ENCODE peak calls at places on chromosomes 13 and 19, in ten cellular contexts. One of them, this sample, is unnamed.

GRCh38 chr19:32203161-32203560 is 142.2 kb upstream of the ZNF507 start:
- DNase-seq in cardiac muscle cell: no peak
- DNase-seq in thoracic aorta: no peak
- DNase-seq in adrenal gland: no peak
- DNase-seq in psoas muscle: no peak
- DNase-seq in cardiac fibroblast: no peak
- DNase-seq in heart right ventricle: no peak
- DNase-seq in AG04450: no peak
- DNase-seq in sigmoid colon: no peak
- DNase-seq in heart left ventricle: no peak
- DNase-seq in this sample: no peak

GRCh38 chr13:112176746-112177119 is 109.8 kb downstream of the SOX1 start:
- DNase-seq in cardiac muscle cell: no peak
- DNase-seq in thoracic aorta: no peak
- DNase-seq in adrenal gland: no peak
- DNase-seq in psoas muscle: no peak
- DNase-seq in cardiac fibroblast: no peak
- DNase-seq in heart right ventricle: no peak
- DNase-seq in AG04450: no peak
- DNase-seq in sigmoid colon: no peak
- DNase-seq in heart left ventricle: no peak
- DNase-seq in this sample: no peak

GRCh38 chr13:79226938-79227337 is 179.1 kb downstream of the RBM26 start:
- DNase-seq in cardiac muscle cell: no peak
- DNase-seq in thoracic aorta: no peak
- DNase-seq in adrenal gland: no peak
- DNase-seq in psoas muscle: no peak
- DNase-seq in cardiac fibroblast: no peak
- DNase-seq in heart right ventricle: no peak
- DNase-seq in AG04450: no peak
- DNase-seq in sigmoid colon: no peak
- DNase-seq in heart left ventricle: no peak
- DNase-seq in this sample: no peak

GRCh38 chr13:39245688-39246087 is 207.4 kb downstream of the NHLRC3 start:
- DNase-seq in cardiac muscle cell: no peak
- DNase-seq in thoracic aorta: no peak
- DNase-seq in adrenal gland: no peak
- DNase-seq in psoas muscle: no peak
- DNase-seq in cardiac fibroblast: no peak
- DNase-seq in heart right ventricle: no peak
- DNase-seq in AG04450: no peak
- DNase-seq in sigmoid colon: no peak
- DNase-seq in heart left ventricle: no peak
- DNase-seq in this sample: no peak

GRCh38 chr19:48713041-48713863 is 6.3 kb downstream of the MAMSTR start:
- DNase-seq in cardiac muscle cell: no peak
- DNase-seq in thoracic aorta: no peak
- DNase-seq in adrenal gland: no peak
- DNase-seq in psoas muscle: peak
- DNase-seq in cardiac fibroblast: peak
- DNase-seq in heart right ventricle: no peak
- DNase-seq in AG04450: no peak
- DNase-seq in sigmoid colon: no peak
- DNase-seq in heart left ventricle: no peak
- DNase-seq in this sample: no peak

GRCh38 chr19:10085641-10086031 is 481 bp upstream of the SHFL start:
- DNase-seq in cardiac muscle cell: no peak
- DNase-seq in thoracic aorta: no peak
- DNase-seq in adrenal gland: no peak
- DNase-seq in psoas muscle: no peak
- DNase-seq in cardiac fibroblast: no peak
- DNase-seq in heart right ventricle: no peak
- DNase-seq in AG04450: no peak
- DNase-seq in sigmoid colon: no peak
- DNase-seq in heart left ventricle: no peak
- DNase-seq in this sample: no peak

GRCh38 chr13:21458816-21459701 is at the start of gene ZDHHC20:
- DNase-seq in cardiac muscle cell: peak
- DNase-seq in thoracic aorta: peak
- DNase-seq in adrenal gland: peak
- DNase-seq in psoas muscle: peak
- DNase-seq in cardiac fibroblast: peak
- DNase-seq in heart right ventricle: peak
- DNase-seq in AG04450: peak
- DNase-seq in sigmoid colon: peak
- DNase-seq in heart left ventricle: peak
- DNase-seq in this sample: peak

GRCh38 chr19:58520257-58520599 is 618 bp upstream of the ZBTB45 start:
- DNase-seq in cardiac muscle cell: no peak
- DNase-seq in thoracic aorta: no peak
- DNase-seq in adrenal gland: no peak
- DNase-seq in psoas muscle: no peak
- DNase-seq in cardiac fibroblast: no peak
- DNase-seq in heart right ventricle: no peak
- DNase-seq in AG04450: no peak
- DNase-seq in sigmoid colon: peak
- DNase-seq in heart left ventricle: no peak
- DNase-seq in this sample: no peak

GRCh38 chr19:9862897-9863296 is 27.8 kb downstream of the PIN1 start:
- DNase-seq in cardiac muscle cell: no peak
- DNase-seq in thoracic aorta: no peak
- DNase-seq in adrenal gland: no peak
- DNase-seq in psoas muscle: no peak
- DNase-seq in cardiac fibroblast: no peak
- DNase-seq in heart right ventricle: no peak
- DNase-seq in AG04450: no peak
- DNase-seq in sigmoid colon: no peak
- DNase-seq in heart left ventricle: no peak
- DNase-seq in this sample: no peak

GRCh38 chr19:42219812-42220750 is at the start of gene ZNF526:
- DNase-seq in cardiac muscle cell: peak
- DNase-seq in thoracic aorta: peak
- DNase-seq in adrenal gland: peak
- DNase-seq in psoas muscle: peak
- DNase-seq in cardiac fibroblast: peak
- DNase-seq in heart right ventricle: peak
- DNase-seq in AG04450: peak
- DNase-seq in sigmoid colon: peak
- DNase-seq in heart left ventricle: peak
- DNase-seq in this sample: peak

GRCh38 chr13:60369242-60369641 is 27.8 kb upstream of the TDRD3 start:
- DNase-seq in cardiac muscle cell: peak
- DNase-seq in thoracic aorta: no peak
- DNase-seq in adrenal gland: no peak
- DNase-seq in psoas muscle: no peak
- DNase-seq in cardiac fibroblast: peak
- DNase-seq in heart right ventricle: no peak
- DNase-seq in AG04450: no peak
- DNase-seq in sigmoid colon: no peak
- DNase-seq in heart left ventricle: no peak
- DNase-seq in this sample: no peak

GRCh38 chr13:103403148-103403740 is 337.0 kb upstream of the SLC10A2 start:
- DNase-seq in cardiac muscle cell: no peak
- DNase-seq in thoracic aorta: no peak
- DNase-seq in adrenal gland: no peak
- DNase-seq in psoas muscle: no peak
- DNase-seq in cardiac fibroblast: no peak
- DNase-seq in heart right ventricle: no peak
- DNase-seq in AG04450: no peak
- DNase-seq in sigmoid colon: no peak
- DNase-seq in heart left ventricle: no peak
- DNase-seq in this sample: no peak

GRCh38 chr13:78241278-78241919 is 322.8 kb upstream of the EDNRB start:
- DNase-seq in cardiac muscle cell: peak
- DNase-seq in thoracic aorta: no peak
- DNase-seq in adrenal gland: peak
- DNase-seq in psoas muscle: no peak
- DNase-seq in cardiac fibroblast: peak
- DNase-seq in heart right ventricle: no peak
- DNase-seq in AG04450: peak
- DNase-seq in sigmoid colon: no peak
- DNase-seq in heart left ventricle: peak
- DNase-seq in this sample: peak

GRCh38 chr13:72221276-72221962 is 354.4 kb upstream of the DACH1 start:
- DNase-seq in cardiac muscle cell: peak
- DNase-seq in thoracic aorta: no peak
- DNase-seq in adrenal gland: peak
- DNase-seq in psoas muscle: no peak
- DNase-seq in cardiac fibroblast: peak
- DNase-seq in heart right ventricle: no peak
- DNase-seq in AG04450: no peak
- DNase-seq in sigmoid colon: no peak
- DNase-seq in heart left ventricle: no peak
- DNase-seq in this sample: no peak

GRCh38 chr13:94431987-94432386 is 47.5 kb downstream of the DCT start:
- DNase-seq in cardiac muscle cell: no peak
- DNase-seq in thoracic aorta: no peak
- DNase-seq in adrenal gland: no peak
- DNase-seq in psoas muscle: no peak
- DNase-seq in cardiac fibroblast: no peak
- DNase-seq in heart right ventricle: no peak
- DNase-seq in AG04450: no peak
- DNase-seq in sigmoid colon: no peak
- DNase-seq in heart left ventricle: no peak
- DNase-seq in this sample: no peak

DNA sequence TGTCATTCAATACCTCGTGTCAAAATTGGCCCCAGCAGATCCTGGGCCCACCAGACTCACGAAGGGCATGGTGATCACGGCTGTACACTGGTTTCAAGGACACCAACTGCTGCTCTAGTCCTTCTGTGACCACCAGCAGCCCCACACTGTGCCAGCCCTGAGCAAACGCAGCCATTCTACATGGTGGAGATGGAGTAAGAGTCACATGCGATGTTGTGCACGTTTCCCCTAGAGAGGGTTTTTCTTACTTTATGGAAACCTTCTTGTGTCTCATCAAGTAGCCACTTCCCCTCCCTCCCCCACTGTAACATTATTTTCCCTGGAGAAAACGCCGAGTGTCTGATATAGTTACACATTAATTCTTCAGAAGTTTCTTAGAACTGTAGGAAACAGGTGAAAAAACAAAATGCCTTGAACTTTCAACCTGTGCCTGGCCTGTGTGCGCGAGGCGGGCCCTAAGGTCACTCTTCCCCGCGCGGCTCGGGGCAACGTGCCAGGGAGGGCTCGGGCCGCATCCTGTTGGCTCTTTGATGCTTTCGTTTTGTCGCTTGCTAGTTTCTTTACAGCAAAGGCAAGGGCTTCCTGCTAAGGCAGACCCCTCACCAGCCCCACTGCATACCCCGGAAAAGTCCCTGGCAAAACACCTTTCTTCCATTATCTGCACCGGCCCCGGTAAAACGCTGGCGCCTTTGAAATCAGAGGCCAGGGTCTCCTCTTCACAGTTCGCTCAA is 44.6 kb downstream of the GGACT start:
- DNase-seq in cardiac muscle cell: no peak
- DNase-seq in thoracic aorta: no peak
- DNase-seq in adrenal gland: no peak
- DNase-seq in psoas muscle: no peak
- DNase-seq in cardiac fibroblast: peak
- DNase-seq in heart right ventricle: peak
- DNase-seq in AG04450: no peak
- DNase-seq in sigmoid colon: no peak
- DNase-seq in heart left ventricle: no peak
- DNase-seq in this sample: no peak
- H3K4me3 ChIP-seq in cardiac muscle cell: no peak
- H3K4me3 ChIP-seq in thoracic aorta: no peak
- H3K4me3 ChIP-seq in adrenal gland: no peak
- H3K4me3 ChIP-seq in psoas muscle: peak
- H3K4me3 ChIP-seq in cardiac fibroblast: no peak
- H3K4me3 ChIP-seq in heart right ventricle: no peak
- H3K4me3 ChIP-seq in AG04450: no peak
- H3K4me3 ChIP-seq in sigmoid colon: no peak
- H3K4me3 ChIP-seq in heart left ventricle: no peak
- H3K4me3 ChIP-seq in this sample: no peak

GRCh38 chr19:18436651-18437478 is 1.1 kb downstream of the ISYNA1 start:
- DNase-seq in cardiac muscle cell: peak
- DNase-seq in thoracic aorta: no peak
- DNase-seq in adrenal gland: peak
- DNase-seq in psoas muscle: peak
- DNase-seq in cardiac fibroblast: peak
- DNase-seq in heart right ventricle: peak
- DNase-seq in AG04450: no peak
- DNase-seq in sigmoid colon: peak
- DNase-seq in heart left ventricle: peak
- DNase-seq in this sample: peak
- TF ChIP-seq CTCF in cardiac muscle cell: no peak
- TF ChIP-seq CTCF in thoracic aorta: no peak
- TF ChIP-seq CTCF in adrenal gland: no peak
- TF ChIP-seq CTCF in psoas muscle: no peak
- TF ChIP-seq CTCF in cardiac fibroblast: no peak
- TF ChIP-seq CTCF in heart right ventricle: no peak
- TF ChIP-seq CTCF in AG04450: no peak
- TF ChIP-seq CTCF in sigmoid colon: no peak
- TF ChIP-seq CTCF in heart left ventricle: peak
- TF ChIP-seq CTCF in this sample: no peak

GRCh38 chr19:47094557-47095517 is 18.7 kb downstream of the ZC3H4 start:
- DNase-seq in cardiac muscle cell: no peak
- DNase-seq in thoracic aorta: no peak
- DNase-seq in adrenal gland: no peak
- DNase-seq in psoas muscle: peak
- DNase-seq in cardiac fibroblast: no peak
- DNase-seq in heart right ventricle: no peak
- DNase-seq in AG04450: no peak
- DNase-seq in sigmoid colon: no peak
- DNase-seq in heart left ventricle: peak
- DNase-seq in this sample: no peak
- H3K4me3 ChIP-seq in cardiac muscle cell: no peak
- H3K4me3 ChIP-seq in thoracic aorta: no peak
- H3K4me3 ChIP-seq in adrenal gland: no peak
- H3K4me3 ChIP-seq in psoas muscle: no peak
- H3K4me3 ChIP-seq in cardiac fibroblast: no peak
- H3K4me3 ChIP-seq in heart right ventricle: no peak
- H3K4me3 ChIP-seq in AG04450: no peak
- H3K4me3 ChIP-seq in sigmoid colon: no peak
- H3K4me3 ChIP-seq in heart left ventricle: no peak
- H3K4me3 ChIP-seq in this sample: no peak

DNA sequence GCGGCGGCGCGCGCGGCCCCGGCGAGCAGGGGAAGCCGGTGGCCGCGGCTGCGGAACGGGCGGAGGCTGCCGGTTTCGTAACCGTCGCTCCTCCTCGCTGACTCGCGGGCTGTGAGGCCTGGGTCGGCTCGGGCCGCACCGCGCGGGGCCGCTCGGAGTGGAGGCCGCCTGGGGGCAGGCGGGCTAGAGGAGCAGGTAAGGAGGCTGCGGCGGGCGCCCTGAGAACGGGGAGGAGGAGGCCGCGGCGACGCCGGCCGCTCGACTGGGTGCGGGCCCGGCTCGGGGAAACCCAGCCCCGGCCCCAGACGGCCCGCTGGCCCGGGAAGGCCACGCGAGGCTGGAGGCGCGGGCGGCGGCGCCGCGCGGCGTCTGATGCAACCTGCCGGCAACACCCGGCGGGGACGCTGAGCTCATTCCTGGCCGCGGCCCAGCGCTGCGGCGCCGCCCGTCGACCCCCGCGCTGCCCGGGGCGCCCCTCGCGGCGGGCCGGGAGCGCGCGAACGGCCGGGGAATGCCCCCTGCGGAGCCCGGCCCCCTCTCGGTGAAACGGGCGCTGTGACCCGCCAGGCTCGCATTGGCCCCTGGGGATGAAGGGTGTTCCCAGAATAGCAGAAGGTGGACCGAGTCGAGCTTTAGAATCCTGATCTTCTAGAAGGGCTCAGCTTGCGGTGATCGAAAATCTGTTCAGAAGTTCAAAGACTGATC is at the start of gene CEBPG:
- DNase-seq in cardiac muscle cell: peak
- DNase-seq in thoracic aorta: no peak
- DNase-seq in adrenal gland: peak
- DNase-seq in psoas muscle: peak
- DNase-seq in cardiac fibroblast: peak
- DNase-seq in heart right ventricle: peak
- DNase-seq in AG04450: no peak
- DNase-seq in sigmoid colon: peak
- DNase-seq in heart left ventricle: peak
- DNase-seq in this sample: peak
- TF ChIP-seq CTCF in cardiac muscle cell: no peak
- TF ChIP-seq CTCF in thoracic aorta: no peak
- TF ChIP-seq CTCF in adrenal gland: no peak
- TF ChIP-seq CTCF in psoas muscle: peak
- TF ChIP-seq CTCF in cardiac fibroblast: no peak
- TF ChIP-seq CTCF in heart right ventricle: no peak
- TF ChIP-seq CTCF in AG04450: peak
- TF ChIP-seq CTCF in sigmoid colon: no peak
- TF ChIP-seq CTCF in heart left ventricle: peak
- TF ChIP-seq CTCF in this sample: no peak